ENCODE peak calls at places on chromosome 7, in nine cellular contexts. G, X, T, M, E, K, A, C and O are unnamed samples.

GRCh38 chr7:129550673-129551360 is 48.5 kb downstream of the SMKR1 start:
- DNase-seq in G (no peak), X (no peak), M (no peak), A (no peak), K (no peak), C (no peak), T (peak; percentile 63), E (no peak), O (no peak)

GRCh38 chr7:43758861-43759683 is 592 bp downstream of the BLVRA start:
- DNase-seq in X (peak; percentile 64), E (peak; percentile 52), C (peak; percentile 9), T (no peak), K (peak; percentile 39), A (no peak), G (peak; percentile 52), M (peak; percentile 47), O (peak; percentile 57)

GRCh38 chr7:5212633-5213285 is 22.7 kb downstream of the WIPI2 start:
- DNase-seq in K (no peak), E (peak; percentile 1), M (no peak), C (no peak), X (no peak), T (no peak), G (no peak), A (no peak), O (no peak)

GRCh38 chr7:106504620-106505019 is 156.3 kb downstream of the CCDC71L start:
- DNase-seq in C (no peak), G (peak; percentile 41), K (no peak), A (no peak), M (no peak), E (no peak), T (no peak), X (peak; percentile 23), O (no peak)

GRCh38 chr7:137583199-137583598 is 239.7 kb upstream of the PTN start:
- DNase-seq in M (no peak), K (no peak), A (no peak), G (no peak), T (no peak), E (no peak), C (no peak), X (no peak), O (no peak)

GRCh38 chr7:91435386-91436059 is 171.3 kb downstream of the FZD1 start:
- DNase-seq in C (no peak), M (no peak), E (no peak), A (no peak), G (no peak), T (no peak), X (no peak), K (no peak), O (no peak)

GRCh38 chr7:131623154-131623553 is 66.7 kb upstream of the PODXL start:
- DNase-seq in M (no peak), E (peak; percentile 86), A (no peak), X (no peak), G (peak; percentile 59), T (no peak), K (no peak), C (no peak), O (no peak)

GRCh38 chr7:135620980-135621850 is 41.1 kb upstream of the STMP1 start:
- DNase-seq in A (no peak), T (peak; percentile 77), C (peak; percentile 13), M (peak; percentile 38), X (peak; percentile 32), G (peak; percentile 89), K (peak; percentile 63), E (no peak), O (peak; percentile 27)